ENCODE peak calls at places on chromosomes 13 and 19, in four cellular contexts. O, F, G and D are unnamed samples.

GRCh38 chr13:79501538-79502232 is 20.7 kb downstream of the NDFIP2 start:
- DNase-seq in O (no peak), F (no peak), G (no peak), D (no peak)

GRCh38 chr13:20149762-20150161 is 11.1 kb downstream of the GJA3 start:
- DNase-seq in O (no peak), F (no peak), G (no peak), D (no peak)

GRCh38 chr13:27012482-27013197 is 159.0 kb downstream of the USP12 start:
- DNase-seq in O (peak; percentile 16), F (no peak), G (no peak), D (no peak)

GRCh38 chr13:52793507-52793906 is 53.9 kb upstream of the CNMD start:
- DNase-seq in O (no peak), F (no peak), G (no peak), D (no peak)

GRCh38 chr13:23921451-23921888 is 24.2 kb upstream of the C1QTNF9B start:
- DNase-seq in O (no peak), F (no peak), G (no peak), D (no peak)

GRCh38 chr13:53151692-53152421 is 123.2 kb downstream of the OLFM4 start:
- DNase-seq in O (no peak), F (no peak), G (peak; percentile 51), D (no peak)

GRCh38 chr13:77000475-77000874 is 8.6 kb downstream of the CLN5 start:
- DNase-seq in O (no peak), F (no peak), G (no peak), D (no peak)

GRCh38 chr19:5877427-5877826 is 7.1 kb upstream of the FUT5 start:
- DNase-seq in O (no peak), F (no peak), G (no peak), D (no peak)

GRCh38 chr19:18264428-18264827 is 9.8 kb downstream of the IQCN start:
- DNase-seq in O (no peak), F (no peak), G (no peak), D (no peak)

GRCh38 chr13:95533545-95534135 is 18.9 kb upstream of the CLDN10 start:
- DNase-seq in O (no peak), F (no peak), G (peak; percentile 35), D (no peak)

GRCh38 chr13:113043931-113044330 is 61.7 kb upstream of the F7 start:
- DNase-seq in O (no peak), F (no peak), G (no peak), D (no peak)

GRCh38 chr19:34155686-34156085 is 16.6 kb upstream of the LSM14A start:
- DNase-seq in O (no peak), F (no peak), G (no peak), D (no peak)

GRCh38 chr13:43289458-43290255 is 266.3 kb downstream of the DNAJC15 start:
- DNase-seq in O (no peak), F (no peak), G (no peak), D (no peak)

GRCh38 chr19:41734585-41734984 is 20.7 kb upstream of the CEACAM6 start:
- DNase-seq in O (peak; percentile 87), F (no peak), G (peak; percentile 68), D (no peak)

GRCh38 chr19:6292006-6292405 is 12.2 kb upstream of the MLLT1 start:
- DNase-seq in O (no peak), F (no peak), G (no peak), D (no peak)

GRCh38 chr19:29467824-29468401 is 57.9 kb upstream of the VSTM2B start:
- DNase-seq in O (no peak), F (peak; percentile 53), G (no peak), D (no peak)

GRCh38 chr19:47758433-47758784 is 13.1 kb downstream of the NOP53 start:
- DNase-seq in O (no peak), F (no peak), G (no peak), D (no peak)

GRCh38 chr19:18894254-18895037 is 1.5 kb downstream of the CERS1 start:
- DNase-seq in O (no peak), F (no peak), G (no peak), D (no peak)

GRCh38 chr13:36124236-36124822 is 6.9 kb downstream of the DCLK1 start:
- DNase-seq in O (no peak), F (no peak), G (no peak), D (peak; percentile 41)

GRCh38 chr19:40614595-40615411 is 13.6 kb downstream of the LTBP4 start:
- DNase-seq in O (peak; percentile 73), F (no peak), G (peak; percentile 82), D (peak; percentile 92)

GRCh38 chr13:114042066-114042815 is 68.4 kb upstream of the C13orf46 start:
- DNase-seq in O (no peak), F (no peak), G (no peak), D (no peak)

GRCh38 chr19:44072543-44073401 is 813 bp downstream of the ZNF284 start:
- DNase-seq in O (no peak), F (no peak), G (no peak), D (no peak)

GRCh38 chr19:30036154-30037129 is 94.4 kb downstream of the URI1 start:
- DNase-seq in O (no peak), F (no peak), G (no peak), D (no peak)

GRCh38 chr13:26219726-26220125 is 2.4 kb downstream of the RNF6 start:
- DNase-seq in O (no peak), F (no peak), G (no peak), D (no peak)

GRCh38 chr13:90615236-90615635 is 732.3 kb upstream of the MIR17HG start:
- DNase-seq in O (no peak), F (no peak), G (no peak), D (no peak)

GRCh38 chr13:35346494-35346893 is 130.0 kb downstream of the MAB21L1 start:
- DNase-seq in O (no peak), F (no peak), G (no peak), D (no peak)

GRCh38 chr19:19049406-19049805 is 14.4 kb upstream of the SLC25A42 start:
- DNase-seq in O (no peak), F (no peak), G (no peak), D (no peak)

GRCh38 chr13:49569993-49570689 is 15.2 kb downstream of the RCBTB1 start:
- DNase-seq in O (no peak), F (no peak), G (no peak), D (no peak)

GRCh38 chr19:392375-392970 is 16.5 kb downstream of the C2CD4C start:
- DNase-seq in O (peak; percentile 22), F (no peak), G (no peak), D (no peak)

GRCh38 chr13:19159761-19160420 is 21.7 kb downstream of the TUBA3C start:
- DNase-seq in O (no peak), F (no peak), G (no peak), D (no peak)

GRCh38 chr13:110911880-110912279 is 3.0 kb downstream of the ANKRD10 start:
- DNase-seq in O (no peak), F (no peak), G (no peak), D (no peak)

GRCh38 chr19:30360378-30361106 is 11.6 kb upstream of the ZNF536 start:
- DNase-seq in O (peak; percentile 3), F (no peak), G (peak; percentile 3), D (no peak)

GRCh38 chr13:46743191-46743590 is 53.8 kb downstream of the ESD start:
- DNase-seq in O (no peak), F (no peak), G (no peak), D (no peak)

GRCh38 chr13:51397262-51397933 is 55.4 kb downstream of the INTS6 start:
- DNase-seq in O (peak; percentile 24), F (no peak), G (no peak), D (peak; percentile 38)

GRCh38 chr13:63680704-63681103 is 2265.1 kb upstream of the PCDH20 start:
- DNase-seq in O (no peak), F (no peak), G (no peak), D (no peak)

GRCh38 chr19:41646589-41647204 is 19.8 kb upstream of the CEACAM4 start:
- DNase-seq in O (no peak), F (no peak), G (no peak), D (no peak)

GRCh38 chr19:46718934-46719551 is 2.1 kb upstream of the PRKD2 start:
- DNase-seq in O (no peak), F (no peak), G (no peak), D (no peak)

GRCh38 chr19:50435627-50436026 is 2.9 kb downstream of the MYBPC2 start:
- DNase-seq in O (no peak), F (no peak), G (no peak), D (no peak)

GRCh38 chr19:50435221-50435620 is 2.5 kb downstream of the MYBPC2 start:
- DNase-seq in O (no peak), F (no peak), G (no peak), D (no peak)

GRCh38 chr19:50432658-50433057 is at the start of gene MYBPC2:
- DNase-seq in O (no peak), F (no peak), G (peak; percentile 31), D (no peak)

GRCh38 chr19:50433201-50434180 is 799 bp downstream of the MYBPC2 start:
- DNase-seq in O (no peak), F (no peak), G (no peak), D (no peak)

GRCh38 chr19:50434525-50434924 is 1.8 kb downstream of the MYBPC2 start:
- DNase-seq in O (no peak), F (no peak), G (no peak), D (no peak)
- TF ChIP-seq EP300 in O (no peak), F (no peak), G (no peak), D (no peak)

GRCh38 chr19:17235618-17236413 is 9.8 kb downstream of the OCEL1 start:
- DNase-seq in O (peak; percentile 77), F (no peak), G (peak; percentile 77), D (no peak)

GRCh38 chr19:17236831-17237543 is 8.7 kb downstream of the NR2F6 start:
- DNase-seq in O (no peak), F (no peak), G (no peak), D (no peak)

GRCh38 chr19:17234911-17235617 is 9.0 kb downstream of the OCEL1 start:
- DNase-seq in O (peak; percentile 67), F (no peak), G (peak; percentile 68), D (no peak)

GRCh38 chr19:17237747-17238706 is 7.7 kb downstream of the NR2F6 start:
- DNase-seq in O (no peak), F (no peak), G (no peak), D (no peak)

DNA sequence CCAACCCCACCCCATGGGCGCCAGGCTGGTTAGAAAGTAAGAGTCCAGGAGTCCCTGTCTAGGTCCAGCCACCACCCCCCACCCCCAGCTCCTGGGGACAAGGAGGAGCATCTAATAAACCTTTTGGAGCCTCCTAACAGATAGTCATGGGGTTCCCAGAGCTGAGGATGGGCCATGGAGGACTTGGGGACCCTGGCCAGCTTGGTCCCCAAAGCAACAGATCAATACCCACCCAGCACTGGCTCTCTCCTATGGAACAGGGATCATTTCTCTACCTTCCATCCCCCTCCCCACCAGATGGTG is 9.4 kb downstream of the NR2F6 start:
- DNase-seq in O (no peak), F (no peak), G (no peak), D (no peak)
- H3K4me3 ChIP-seq in O (peak overlapping the region; percentile 63), F (peak overlapping the region; percentile 57), G (peak overlapping the region; percentile 44), D (no peak overlapping the region)

DNA sequence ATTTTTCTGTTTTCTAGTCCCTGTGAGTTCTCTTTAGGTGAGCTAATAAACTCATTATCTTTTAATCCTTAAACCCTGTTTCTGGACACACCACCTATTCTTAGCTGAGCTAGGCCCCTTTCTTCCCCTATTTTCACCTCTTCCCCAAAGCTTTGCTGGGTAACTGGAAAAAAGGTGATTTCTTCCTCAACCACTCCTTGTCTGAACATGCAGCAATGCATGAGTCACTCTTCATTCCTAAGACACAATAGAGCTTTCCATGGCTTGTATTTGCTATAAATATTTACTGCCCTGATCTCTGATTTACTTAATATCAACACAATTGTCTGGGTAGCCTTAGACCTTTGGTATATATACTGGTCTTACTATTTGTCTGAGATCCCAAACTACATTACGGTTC is 370.9 kb downstream of the KLF5 start:
- DNase-seq in O (no peak), F (no peak), G (no peak), D (no peak)
- TF ChIP-seq EP300 in O (no peak), F (no peak), G (no peak), D (no peak)

GRCh38 chr13:41019027-41019487 is at the start of gene ELF1:
- DNase-seq in O (peak; percentile 81), F (no peak), G (peak; percentile 59), D (no peak)
- H3K4me3 ChIP-seq in O (peak within 1 kb of the TSS; percentile 43), F (peak within 1 kb of the TSS; percentile 21), G (peak within 1 kb of the TSS; percentile 32), D (peak within 1 kb of the TSS; percentile 31)